ENCODE peak calls at places on chromosomes 5 and 9, in nine cellular contexts. S is mesothelial cell of epicardium; Z is GM04503; T is ELR; N is choroid plexus epithelial cell; F is progenitor cell of endocrine pancreas; K is heart left ventricle; O is activated naive CD4-positive, alpha-beta T cell; Q is HT1080. D is an unnamed sample.

GRCh38 chr9:127216888-127217217 is 47.7 kb upstream of the GARNL3 start:
- DNase-seq in S (no peak), Z (no peak), T (no peak), N (no peak), F (no peak), K (no peak), O (no peak), Q (no peak), D (no peak)

GRCh38 chr5:141604318-141604717 is 14.5 kb downstream of the DIAPH1 start:
- DNase-seq in S (no peak), Z (peak), T (peak), N (peak), F (no peak), K (no peak), O (no peak), Q (peak), D (peak)

GRCh38 chr5:130335116-130335515 is 430.9 kb downstream of the CHSY3 start:
- DNase-seq in S (no peak), Z (no peak), T (peak), N (peak), F (no peak), K (no peak), O (no peak), Q (peak), D (no peak)

GRCh38 chr9:35605336-35606137 is 475 bp downstream of the TESK1 start:
- DNase-seq in S (no peak), Z (no peak), T (peak), N (peak), F (no peak), K (no peak), O (no peak), Q (no peak), D (no peak)

GRCh38 chr5:1762121-1762877 is 37.3 kb downstream of the MRPL36 start:
- DNase-seq in S (no peak), Z (no peak), T (no peak), N (no peak), F (peak), K (peak), O (no peak), Q (no peak), D (no peak)

GRCh38 chr9:4739587-4740372 is 1.2 kb downstream of the AK3 start:
- DNase-seq in S (no peak), Z (no peak), T (no peak), N (peak), F (no peak), K (no peak), O (no peak), Q (no peak), D (no peak)

GRCh38 chr5:115072266-115073056 is 97.2 kb downstream of the TRIM36 start:
- DNase-seq in S (no peak), Z (no peak), T (no peak), N (no peak), F (no peak), K (no peak), O (no peak), Q (no peak), D (no peak)

GRCh38 chr5:180116441-180117377 is 45.1 kb upstream of the RNF130 start:
- DNase-seq in S (no peak), Z (no peak), T (no peak), N (no peak), F (no peak), K (peak), O (no peak), Q (no peak), D (no peak)

GRCh38 chr5:154203798-154204578 is 13.5 kb downstream of the GALNT10 start:
- DNase-seq in S (no peak), Z (no peak), T (no peak), N (no peak), F (no peak), K (no peak), O (no peak), Q (no peak), D (no peak)

GRCh38 chr5:67537439-67538342 is 341.1 kb upstream of the CD180 start:
- DNase-seq in S (no peak), Z (no peak), T (no peak), N (peak), F (no peak), K (no peak), O (no peak), Q (peak), D (no peak)

GRCh38 chr5:108420755-108421154 is 38.9 kb upstream of the FBXL17 start:
- DNase-seq in S (no peak), Z (no peak), T (no peak), N (no peak), F (no peak), K (no peak), O (no peak), Q (no peak), D (no peak)

GRCh38 chr9:90770927-90771326 is 30.7 kb upstream of the SYK start:
- DNase-seq in S (no peak), Z (no peak), T (no peak), N (no peak), F (no peak), K (no peak), O (no peak), Q (no peak), D (no peak)

GRCh38 chr9:26856413-26857032 is 36.1 kb downstream of the CAAP1 start:
- DNase-seq in S (no peak), Z (no peak), T (peak), N (peak), F (no peak), K (no peak), O (no peak), Q (peak), D (no peak)

GRCh38 chr9:133396952-133397351 is 20.8 kb downstream of the STKLD1 start:
- DNase-seq in S (no peak), Z (no peak), T (peak), N (peak), F (no peak), K (peak), O (no peak), Q (no peak), D (no peak)

GRCh38 chr9:116087246-116087645 is 66.3 kb upstream of the PAPPA start:
- DNase-seq in S (no peak), Z (no peak), T (peak), N (peak), F (no peak), K (no peak), O (no peak), Q (no peak), D (no peak)

GRCh38 chr5:143536364-143536763 is 132.9 kb upstream of the NR3C1 start:
- DNase-seq in S (no peak), Z (peak), T (peak), N (peak), F (no peak), K (peak), O (no peak), Q (peak), D (peak)

GRCh38 chr5:174725991-174726601 is 1.7 kb downstream of the MSX2 start:
- DNase-seq in S (no peak), Z (no peak), T (no peak), N (no peak), F (no peak), K (no peak), O (no peak), Q (no peak), D (no peak)

GRCh38 chr5:1103505-1104326 is 8.1 kb downstream of the SLC12A7 start:
- DNase-seq in S (no peak), Z (no peak), T (no peak), N (no peak), F (no peak), K (peak), O (no peak), Q (no peak), D (no peak)

GRCh38 chr5:8857051-8857450 is 688.8 kb downstream of the SEMA5A start:
- DNase-seq in S (no peak), Z (no peak), T (no peak), N (no peak), F (no peak), K (no peak), O (no peak), Q (no peak), D (no peak)

GRCh38 chr9:132446887-132447286 is 36.9 kb downstream of the CFAP77 start:
- DNase-seq in S (no peak), Z (no peak), T (no peak), N (no peak), F (no peak), K (no peak), O (no peak), Q (no peak), D (no peak)

GRCh38 chr5:107674655-107675054 is 3.9 kb upstream of the EFNA5 start:
- DNase-seq in S (no peak), Z (no peak), T (peak), N (peak), F (no peak), K (no peak), O (no peak), Q (no peak), D (no peak)